ENCODE peak calls at places on chromosomes 6 and 20, in eight cellular contexts. One of them, this sample, is unnamed.

GRCh38 chr6:112466378-112467151 is 119.4 kb downstream of the RFPL4B start:
- DNase-seq in D341Med: no peak
- DNase-seq in neural progenitor cell: no peak
- DNase-seq in MV-4-11: peak; percentile 96
- DNase-seq in sigmoid colon: no peak
- DNase-seq in nucleus accumbens: no peak
- DNase-seq in stimulated activated naive B cell treated with anti-CD40 and anti-IgM and Interleukin-4, amounts not matched to agents 10 μg/mL and 1 μg/mL and 100 μg/mL, for 72 hours: no peak
- DNase-seq in NCI-H2081: no peak
- DNase-seq in this sample: peak; percentile 62

GRCh38 chr6:68043122-68043398 is 592.0 kb upstream of the ADGRB3 start:
- DNase-seq in neural progenitor cell: no peak
- DNase-seq in stimulated activated naive B cell treated with anti-CD40 and anti-IgM and Interleukin-4, amounts not matched to agents 10 μg/mL and 1 μg/mL and 100 μg/mL, for 72 hours: no peak
- DNase-seq in NCI-H2081: no peak
- DNase-seq in D341Med: no peak
- DNase-seq in sigmoid colon: no peak
- DNase-seq in nucleus accumbens: no peak
- DNase-seq in MV-4-11: no peak
- DNase-seq in this sample: no peak

GRCh38 chr20:58716476-58717277 is 24.1 kb downstream of the NPEPL1 start:
- DNase-seq in neural progenitor cell: peak; percentile 70
- DNase-seq in NCI-H2081: no peak
- DNase-seq in sigmoid colon: peak; percentile 61
- DNase-seq in D341Med: peak; percentile 34
- DNase-seq in nucleus accumbens: no peak
- DNase-seq in stimulated activated naive B cell treated with anti-CD40 and anti-IgM and Interleukin-4, amounts not matched to agents 10 μg/mL and 1 μg/mL and 100 μg/mL, for 72 hours: no peak
- DNase-seq in MV-4-11: no peak
- DNase-seq in this sample: no peak

GRCh38 chr20:33490023-33490933 is at the start of gene CBFA2T2:
- DNase-seq in stimulated activated naive B cell treated with anti-CD40 and anti-IgM and Interleukin-4, amounts not matched to agents 10 μg/mL and 1 μg/mL and 100 μg/mL, for 72 hours: no peak
- DNase-seq in MV-4-11: peak; percentile 44
- DNase-seq in nucleus accumbens: peak; percentile 76
- DNase-seq in neural progenitor cell: peak; percentile 97
- DNase-seq in NCI-H2081: peak; percentile 51
- DNase-seq in sigmoid colon: peak; percentile 84
- DNase-seq in D341Med: no peak
- DNase-seq in this sample: peak; percentile 85

GRCh38 chr6:127201321-127201720 is 65.3 kb upstream of the RNF146 start:
- DNase-seq in D341Med: no peak
- DNase-seq in MV-4-11: no peak
- DNase-seq in neural progenitor cell: no peak
- DNase-seq in stimulated activated naive B cell treated with anti-CD40 and anti-IgM and Interleukin-4, amounts not matched to agents 10 μg/mL and 1 μg/mL and 100 μg/mL, for 72 hours: no peak
- DNase-seq in sigmoid colon: no peak
- DNase-seq in nucleus accumbens: no peak
- DNase-seq in NCI-H2081: no peak
- DNase-seq in this sample: peak; percentile 74

GRCh38 chr6:106825156-106825555 is 149.4 kb downstream of the CD24 start:
- DNase-seq in NCI-H2081: no peak
- DNase-seq in nucleus accumbens: no peak
- DNase-seq in D341Med: no peak
- DNase-seq in sigmoid colon: no peak
- DNase-seq in neural progenitor cell: no peak
- DNase-seq in stimulated activated naive B cell treated with anti-CD40 and anti-IgM and Interleukin-4, amounts not matched to agents 10 μg/mL and 1 μg/mL and 100 μg/mL, for 72 hours: no peak
- DNase-seq in MV-4-11: no peak
- DNase-seq in this sample: no peak

GRCh38 chr20:37627060-37627766 is 66.6 kb upstream of the CTNNBL1 start:
- DNase-seq in sigmoid colon: no peak
- DNase-seq in stimulated activated naive B cell treated with anti-CD40 and anti-IgM and Interleukin-4, amounts not matched to agents 10 μg/mL and 1 μg/mL and 100 μg/mL, for 72 hours: peak; percentile 5
- DNase-seq in D341Med: no peak
- DNase-seq in MV-4-11: peak; percentile 48
- DNase-seq in nucleus accumbens: no peak
- DNase-seq in NCI-H2081: no peak
- DNase-seq in neural progenitor cell: peak; percentile 88
- DNase-seq in this sample: peak; percentile 59

GRCh38 chr6:49550413-49551125 is at the start of gene C6orf141:
- DNase-seq in neural progenitor cell: peak; percentile 91
- DNase-seq in nucleus accumbens: peak; percentile 24
- DNase-seq in D341Med: peak; percentile 78
- DNase-seq in MV-4-11: no peak
- DNase-seq in NCI-H2081: peak; percentile 55
- DNase-seq in stimulated activated naive B cell treated with anti-CD40 and anti-IgM and Interleukin-4, amounts not matched to agents 10 μg/mL and 1 μg/mL and 100 μg/mL, for 72 hours: no peak
- DNase-seq in sigmoid colon: no peak
- DNase-seq in this sample: peak; percentile 6

GRCh38 chr20:62624719-62625455 is 17.4 kb upstream of the SLCO4A1 start:
- DNase-seq in NCI-H2081: no peak
- DNase-seq in sigmoid colon: no peak
- DNase-seq in MV-4-11: peak; percentile 91
- DNase-seq in neural progenitor cell: no peak
- DNase-seq in stimulated activated naive B cell treated with anti-CD40 and anti-IgM and Interleukin-4, amounts not matched to agents 10 μg/mL and 1 μg/mL and 100 μg/mL, for 72 hours: no peak
- DNase-seq in nucleus accumbens: no peak
- DNase-seq in D341Med: no peak
- DNase-seq in this sample: no peak

GRCh38 chr6:22442826-22443225 is 126.5 kb upstream of the HDGFL1 start:
- DNase-seq in sigmoid colon: no peak
- DNase-seq in neural progenitor cell: no peak
- DNase-seq in D341Med: no peak
- DNase-seq in MV-4-11: no peak
- DNase-seq in nucleus accumbens: no peak
- DNase-seq in NCI-H2081: no peak
- DNase-seq in stimulated activated naive B cell treated with anti-CD40 and anti-IgM and Interleukin-4, amounts not matched to agents 10 μg/mL and 1 μg/mL and 100 μg/mL, for 72 hours: no peak
- DNase-seq in this sample: peak; percentile 29

GRCh38 chr6:36608788-36609563 is 14.8 kb downstream of the SRSF3 start:
- DNase-seq in nucleus accumbens: no peak
- DNase-seq in NCI-H2081: no peak
- DNase-seq in neural progenitor cell: no peak
- DNase-seq in stimulated activated naive B cell treated with anti-CD40 and anti-IgM and Interleukin-4, amounts not matched to agents 10 μg/mL and 1 μg/mL and 100 μg/mL, for 72 hours: no peak
- DNase-seq in sigmoid colon: peak; percentile 46
- DNase-seq in MV-4-11: no peak
- DNase-seq in D341Med: no peak
- DNase-seq in this sample: no peak

GRCh38 chr6:5333653-5334052 is 72.3 kb downstream of the FARS2 start:
- DNase-seq in nucleus accumbens: no peak
- DNase-seq in neural progenitor cell: no peak
- DNase-seq in NCI-H2081: peak; percentile 66
- DNase-seq in D341Med: no peak
- DNase-seq in MV-4-11: no peak
- DNase-seq in stimulated activated naive B cell treated with anti-CD40 and anti-IgM and Interleukin-4, amounts not matched to agents 10 μg/mL and 1 μg/mL and 100 μg/mL, for 72 hours: no peak
- DNase-seq in sigmoid colon: no peak
- DNase-seq in this sample: no peak

GRCh38 chr20:8005575-8006366 is 13.8 kb downstream of the TMX4 start:
- DNase-seq in NCI-H2081: no peak
- DNase-seq in D341Med: no peak
- DNase-seq in MV-4-11: no peak
- DNase-seq in nucleus accumbens: no peak
- DNase-seq in sigmoid colon: no peak
- DNase-seq in neural progenitor cell: no peak
- DNase-seq in stimulated activated naive B cell treated with anti-CD40 and anti-IgM and Interleukin-4, amounts not matched to agents 10 μg/mL and 1 μg/mL and 100 μg/mL, for 72 hours: no peak
- DNase-seq in this sample: no peak

GRCh38 chr6:144321839-144322591 is 36.9 kb downstream of the UTRN start:
- DNase-seq in stimulated activated naive B cell treated with anti-CD40 and anti-IgM and Interleukin-4, amounts not matched to agents 10 μg/mL and 1 μg/mL and 100 μg/mL, for 72 hours: no peak
- DNase-seq in neural progenitor cell: peak; percentile 20
- DNase-seq in D341Med: no peak
- DNase-seq in sigmoid colon: no peak
- DNase-seq in nucleus accumbens: no peak
- DNase-seq in MV-4-11: peak; percentile 19
- DNase-seq in NCI-H2081: no peak
- DNase-seq in this sample: peak; percentile 46

GRCh38 chr6:37514840-37515239 is 15.1 kb upstream of the CCDC167 start:
- DNase-seq in nucleus accumbens: no peak
- DNase-seq in sigmoid colon: no peak
- DNase-seq in NCI-H2081: no peak
- DNase-seq in stimulated activated naive B cell treated with anti-CD40 and anti-IgM and Interleukin-4, amounts not matched to agents 10 μg/mL and 1 μg/mL and 100 μg/mL, for 72 hours: no peak
- DNase-seq in MV-4-11: no peak
- DNase-seq in D341Med: no peak
- DNase-seq in neural progenitor cell: no peak
- DNase-seq in this sample: no peak

GRCh38 chr6:6217838-6218237 is 102.6 kb downstream of the F13A1 start:
- DNase-seq in D341Med: no peak
- DNase-seq in sigmoid colon: no peak
- DNase-seq in neural progenitor cell: no peak
- DNase-seq in stimulated activated naive B cell treated with anti-CD40 and anti-IgM and Interleukin-4, amounts not matched to agents 10 μg/mL and 1 μg/mL and 100 μg/mL, for 72 hours: no peak
- DNase-seq in MV-4-11: no peak
- DNase-seq in nucleus accumbens: no peak
- DNase-seq in NCI-H2081: no peak
- DNase-seq in this sample: no peak

GRCh38 chr6:26257272-26257671 is 107.7 kb upstream of the BTN3A2 start:
- DNase-seq in sigmoid colon: no peak
- DNase-seq in neural progenitor cell: no peak
- DNase-seq in stimulated activated naive B cell treated with anti-CD40 and anti-IgM and Interleukin-4, amounts not matched to agents 10 μg/mL and 1 μg/mL and 100 μg/mL, for 72 hours: no peak
- DNase-seq in NCI-H2081: no peak
- DNase-seq in D341Med: no peak
- DNase-seq in MV-4-11: no peak
- DNase-seq in nucleus accumbens: no peak
- DNase-seq in this sample: no peak

GRCh38 chr20:21270806-21271205 is 32.3 kb upstream of the XRN2 start:
- DNase-seq in neural progenitor cell: no peak
- DNase-seq in NCI-H2081: peak; percentile 23
- DNase-seq in nucleus accumbens: no peak
- DNase-seq in stimulated activated naive B cell treated with anti-CD40 and anti-IgM and Interleukin-4, amounts not matched to agents 10 μg/mL and 1 μg/mL and 100 μg/mL, for 72 hours: no peak
- DNase-seq in D341Med: no peak
- DNase-seq in MV-4-11: no peak
- DNase-seq in sigmoid colon: no peak
- DNase-seq in this sample: no peak

GRCh38 chr20:48849779-48850178 is 22.0 kb upstream of the PREX1 start:
- DNase-seq in D341Med: no peak
- DNase-seq in sigmoid colon: no peak
- DNase-seq in nucleus accumbens: no peak
- DNase-seq in NCI-H2081: no peak
- DNase-seq in neural progenitor cell: no peak
- DNase-seq in stimulated activated naive B cell treated with anti-CD40 and anti-IgM and Interleukin-4, amounts not matched to agents 10 μg/mL and 1 μg/mL and 100 μg/mL, for 72 hours: no peak
- DNase-seq in MV-4-11: no peak
- DNase-seq in this sample: no peak

GRCh38 chr6:140956567-140957306 is 1176.0 kb upstream of the GJE1 start:
- DNase-seq in neural progenitor cell: peak; percentile 2
- DNase-seq in NCI-H2081: peak; percentile 74
- DNase-seq in stimulated activated naive B cell treated with anti-CD40 and anti-IgM and Interleukin-4, amounts not matched to agents 10 μg/mL and 1 μg/mL and 100 μg/mL, for 72 hours: no peak
- DNase-seq in sigmoid colon: no peak
- DNase-seq in MV-4-11: no peak
- DNase-seq in D341Med: peak; percentile 68
- DNase-seq in nucleus accumbens: no peak
- DNase-seq in this sample: peak; percentile 79

GRCh38 chr20:4153661-4154238 is 138.4 kb upstream of the RNF24 start:
- DNase-seq in sigmoid colon: peak; percentile 56
- DNase-seq in neural progenitor cell: no peak
- DNase-seq in stimulated activated naive B cell treated with anti-CD40 and anti-IgM and Interleukin-4, amounts not matched to agents 10 μg/mL and 1 μg/mL and 100 μg/mL, for 72 hours: no peak
- DNase-seq in MV-4-11: no peak
- DNase-seq in nucleus accumbens: no peak
- DNase-seq in NCI-H2081: no peak
- DNase-seq in D341Med: no peak
- DNase-seq in this sample: no peak

GRCh38 chr6:36605102-36605501 is 10.9 kb downstream of the SRSF3 start:
- DNase-seq in D341Med: no peak
- DNase-seq in sigmoid colon: peak; percentile 46
- DNase-seq in neural progenitor cell: no peak
- DNase-seq in NCI-H2081: no peak
- DNase-seq in nucleus accumbens: no peak
- DNase-seq in stimulated activated naive B cell treated with anti-CD40 and anti-IgM and Interleukin-4, amounts not matched to agents 10 μg/mL and 1 μg/mL and 100 μg/mL, for 72 hours: no peak
- DNase-seq in MV-4-11: no peak
- DNase-seq in this sample: no peak

GRCh38 chr6:85461806-85462185 is 11.9 kb downstream of the NT5E start:
- DNase-seq in stimulated activated naive B cell treated with anti-CD40 and anti-IgM and Interleukin-4, amounts not matched to agents 10 μg/mL and 1 μg/mL and 100 μg/mL, for 72 hours: no peak
- DNase-seq in NCI-H2081: no peak
- DNase-seq in sigmoid colon: no peak
- DNase-seq in D341Med: no peak
- DNase-seq in neural progenitor cell: no peak
- DNase-seq in MV-4-11: no peak
- DNase-seq in nucleus accumbens: no peak
- DNase-seq in this sample: no peak

GRCh38 chr6:20117474-20117873 is 94.8 kb downstream of the MBOAT1 start:
- DNase-seq in D341Med: no peak
- DNase-seq in neural progenitor cell: no peak
- DNase-seq in NCI-H2081: no peak
- DNase-seq in sigmoid colon: no peak
- DNase-seq in stimulated activated naive B cell treated with anti-CD40 and anti-IgM and Interleukin-4, amounts not matched to agents 10 μg/mL and 1 μg/mL and 100 μg/mL, for 72 hours: no peak
- DNase-seq in MV-4-11: no peak
- DNase-seq in nucleus accumbens: no peak
- DNase-seq in this sample: no peak

GRCh38 chr6:26305097-26305841 is 59.7 kb upstream of the BTN3A2 start:
- DNase-seq in nucleus accumbens: peak; percentile 51
- DNase-seq in neural progenitor cell: peak; percentile 77
- DNase-seq in NCI-H2081: no peak
- DNase-seq in D341Med: peak; percentile 33
- DNase-seq in stimulated activated naive B cell treated with anti-CD40 and anti-IgM and Interleukin-4, amounts not matched to agents 10 μg/mL and 1 μg/mL and 100 μg/mL, for 72 hours: peak; percentile 73
- DNase-seq in sigmoid colon: peak; percentile 84
- DNase-seq in MV-4-11: peak; percentile 83
- DNase-seq in this sample: peak; percentile 86

GRCh38 chr6:127641905-127642304 is 64.9 kb downstream of the C6orf58 start:
- DNase-seq in NCI-H2081: peak; percentile 4
- DNase-seq in MV-4-11: peak; percentile 4
- DNase-seq in sigmoid colon: no peak
- DNase-seq in stimulated activated naive B cell treated with anti-CD40 and anti-IgM and Interleukin-4, amounts not matched to agents 10 μg/mL and 1 μg/mL and 100 μg/mL, for 72 hours: no peak
- DNase-seq in nucleus accumbens: peak; percentile 0
- DNase-seq in D341Med: peak; percentile 69
- DNase-seq in neural progenitor cell: peak; percentile 72
- DNase-seq in this sample: peak; percentile 73

GRCh38 chr6:10668126-10668917 is 26.1 kb downstream of the C6orf52 start:
- DNase-seq in nucleus accumbens: no peak
- DNase-seq in neural progenitor cell: no peak
- DNase-seq in NCI-H2081: no peak
- DNase-seq in stimulated activated naive B cell treated with anti-CD40 and anti-IgM and Interleukin-4, amounts not matched to agents 10 μg/mL and 1 μg/mL and 100 μg/mL, for 72 hours: no peak
- DNase-seq in MV-4-11: no peak
- DNase-seq in D341Med: no peak
- DNase-seq in sigmoid colon: no peak
- DNase-seq in this sample: no peak

GRCh38 chr20:41063442-41063841 is 34.8 kb downstream of the TOP1 start:
- DNase-seq in MV-4-11: no peak
- DNase-seq in NCI-H2081: no peak
- DNase-seq in D341Med: no peak
- DNase-seq in nucleus accumbens: no peak
- DNase-seq in stimulated activated naive B cell treated with anti-CD40 and anti-IgM and Interleukin-4, amounts not matched to agents 10 μg/mL and 1 μg/mL and 100 μg/mL, for 72 hours: no peak
- DNase-seq in neural progenitor cell: no peak
- DNase-seq in sigmoid colon: no peak
- DNase-seq in this sample: no peak

This sample was measured in adipocyte.